ENCODE peak calls at places on chromosomes 5 and 9, in eight cellular contexts. D is stimulated activated CD8-positive, alpha-beta memory T cell treated with anti-CD3 and anti-CD28 coated beads, Interleukin-12 subunit alpha, Interleukin-12 subunit beta, amount 100 ng/mL, for 4 hours; L is substantia nigra; M is HEK293T; K is choroid plexus epithelial cell; A is GM23248; R is RPMI8226; P is esophagus squamous epithelium. F is an unnamed sample.

GRCh38 chr5:103519550-103519949 is 43.0 kb downstream of the NUDT12 start:
- DNase-seq in M (peak; percentile 11), R (no peak), D (no peak), A (peak; percentile 39), P (no peak), L (no peak), K (peak; percentile 67), F (no peak)

GRCh38 chr9:110446171-110446570 is 108.5 kb upstream of the TXNDC8 start:
- DNase-seq in D (no peak), P (no peak), L (no peak), M (no peak), K (peak; percentile 8), A (peak; percentile 14), R (no peak), F (no peak)

GRCh38 chr5:40404613-40405012 is 275.1 kb upstream of the PTGER4 start:
- DNase-seq in A (no peak), R (no peak), M (no peak), L (no peak), P (no peak), K (no peak), D (no peak), F (no peak)

GRCh38 chr5:36013182-36013581 is 22.0 kb upstream of the UGT3A1 start:
- DNase-seq in K (no peak), P (no peak), D (no peak), A (no peak), L (no peak), R (no peak), M (no peak), F (no peak)

GRCh38 chr9:116693233-116693731 is 6.2 kb downstream of the TRIM32 start:
- DNase-seq in D (no peak), K (peak; percentile 62), R (no peak), L (no peak), P (no peak), M (no peak), A (peak; percentile 72), F (no peak)

GRCh38 chr9:21996438-21996837 is 1.8 kb downstream of the CDKN2B-AS1 start:
- DNase-seq in L (no peak), K (peak; percentile 27), P (no peak), A (no peak), D (no peak), M (peak; percentile 40), R (no peak), F (no peak)

GRCh38 chr5:142994242-142994641 is 224.1 kb downstream of the ARHGAP26 start:
- DNase-seq in K (no peak), M (no peak), P (no peak), D (no peak), A (no peak), L (no peak), R (no peak), F (no peak)

GRCh38 chr9:135304886-135305285 is 174.7 kb upstream of the PPP1R26 start:
- DNase-seq in D (no peak), P (no peak), K (no peak), A (no peak), R (peak; percentile 1), L (no peak), M (no peak), F (no peak)

GRCh38 chr9:115587310-115587709 is 469.4 kb upstream of the TNC start:
- DNase-seq in L (no peak), D (no peak), A (no peak), R (no peak), M (no peak), K (no peak), P (no peak), F (no peak)

GRCh38 chr9:135804588-135805421 is 102.5 kb downstream of the CAMSAP1 start:
- DNase-seq in K (peak; percentile 11), D (no peak), A (peak; percentile 37), R (no peak), L (no peak), M (no peak), P (no peak), F (no peak)

GRCh38 chr9:130417602-130418001 is 27.2 kb upstream of the ASS1 start:
- DNase-seq in A (no peak), R (peak; percentile 65), P (no peak), D (no peak), L (no peak), M (no peak), K (peak; percentile 26), F (no peak)

GRCh38 chr9:89850633-89851325 is 246.0 kb downstream of the GADD45G start:
- DNase-seq in L (no peak), M (no peak), D (no peak), P (no peak), A (peak; percentile 91), R (no peak), K (no peak), F (no peak)

GRCh38 chr5:173327084-173327947 is 898 bp downstream of the STC2 start:
- DNase-seq in K (peak; percentile 61), R (peak; percentile 45), L (no peak), A (peak; percentile 82), P (no peak), D (no peak), M (peak; percentile 39), F (no peak)

GRCh38 chr9:120877276-120878034 is 467 bp upstream of the PHF19 start:
- DNase-seq in D (peak; percentile 42), R (peak; percentile 87), K (peak; percentile 30), P (no peak), L (peak; percentile 63), M (peak; percentile 71), A (peak; percentile 72), F (peak; percentile 60)

GRCh38 chr5:41524174-41524573 is 13.8 kb upstream of the PLCXD3 start:
- DNase-seq in L (no peak), R (no peak), D (no peak), M (no peak), K (peak; percentile 20), P (no peak), A (peak; percentile 21), F (no peak)

GRCh38 chr5:110785356-110785755 is 46.5 kb downstream of the SLC25A46 start:
- DNase-seq in A (peak; percentile 56), R (no peak), P (no peak), L (no peak), M (no peak), D (no peak), K (peak; percentile 93), F (no peak)

GRCh38 chr9:127122176-127123151 is at the start of gene ANGPTL2:
- DNase-seq in L (peak; percentile 95), P (peak; percentile 30), A (peak; percentile 95), R (peak; percentile 76), K (peak; percentile 87), M (no peak), D (no peak), F (peak; percentile 66)

GRCh38 chr9:68979538-68980314 is 34.2 kb downstream of the PRKACG start:
- DNase-seq in R (no peak), K (no peak), P (no peak), A (no peak), L (no peak), M (no peak), D (no peak), F (no peak)

GRCh38 chr5:175385691-175386360 is 58.2 kb downstream of the DRD1 start:
- DNase-seq in L (no peak), P (no peak), R (no peak), A (no peak), K (peak; percentile 5), M (no peak), D (no peak), F (no peak)

GRCh38 chr5:149729150-149729549 is 960 bp upstream of the PPARGC1B start:
- DNase-seq in D (no peak), L (no peak), R (no peak), A (no peak), K (no peak), M (no peak), P (no peak), F (no peak)

GRCh38 chr5:139403787-139404483 is at the start of gene SPATA24:
- DNase-seq in A (peak; percentile 99), M (peak; percentile 97), L (peak; percentile 99), P (peak; percentile 99), D (peak; percentile 96), R (peak; percentile 98), K (peak; percentile 99), F (peak; percentile 81)

GRCh38 chr5:96459313-96460109 is 26.5 kb upstream of the PCSK1 start:
- DNase-seq in M (no peak), K (no peak), P (no peak), L (no peak), A (no peak), R (no peak), D (no peak), F (no peak)

GRCh38 chr9:89887286-89887685 is 282.5 kb downstream of the GADD45G start:
- DNase-seq in M (no peak), P (no peak), R (no peak), K (no peak), D (no peak), A (no peak), L (no peak), F (no peak)

GRCh38 chr9:113668057-113668456 is 204.5 kb downstream of the RGS3 start:
- DNase-seq in M (no peak), P (no peak), A (peak; percentile 75), D (no peak), K (no peak), R (no peak), L (no peak), F (no peak)

GRCh38 chr5:86108825-86109224 is 508.9 kb upstream of the COX7C start:
- DNase-seq in M (no peak), A (no peak), L (no peak), K (no peak), D (no peak), P (no peak), R (no peak), F (no peak)

GRCh38 chr5:388266-389196 is 54.4 kb upstream of the EXOC3 start:
- DNase-seq in A (no peak), K (no peak), R (no peak), P (no peak), D (no peak), M (no peak), L (no peak), F (no peak)

GRCh38 chr9:135080286-135081263 is 6.9 kb upstream of the OLFM1 start:
- DNase-seq in P (no peak), L (no peak), K (no peak), R (peak; percentile 60), D (no peak), M (no peak), A (no peak), F (no peak)

GRCh38 chr5:446864-447263 is 3.9 kb downstream of the EXOC3 start:
- DNase-seq in P (no peak), L (no peak), M (peak; percentile 58), D (no peak), A (peak; percentile 67), R (peak; percentile 58), K (peak; percentile 68), F (no peak)

GRCh38 chr9:87445646-87446045 is 52.0 kb upstream of the DAPK1 start:
- DNase-seq in M (peak; percentile 68), R (no peak), K (peak; percentile 51), A (peak; percentile 39), L (no peak), D (no peak), P (no peak), F (peak; percentile 9)

GRCh38 chr5:3596261-3596825 is 711 bp downstream of the IRX1 start:
- DNase-seq in D (no peak), K (no peak), L (no peak), M (no peak), R (no peak), A (peak; percentile 78), P (no peak), F (no peak)

GRCh38 chr5:14440598-14441401 is 140.8 kb upstream of the OTULINL start:
- DNase-seq in D (no peak), P (no peak), M (no peak), R (no peak), L (peak; percentile 47), A (peak; percentile 95), K (peak; percentile 97), F (no peak)

GRCh38 chr5:33299621-33300208 is 141.1 kb upstream of the TARS1 start:
- DNase-seq in K (peak; percentile 84), P (no peak), L (no peak), R (no peak), M (peak; percentile 8), D (no peak), A (peak; percentile 83), F (no peak)

GRCh38 chr5:150339841-150340240 is 17.7 kb upstream of the TCOF1 start:
- DNase-seq in L (no peak), D (no peak), K (no peak), A (no peak), P (no peak), M (no peak), R (no peak), F (no peak)

GRCh38 chr5:96702503-96703383 is 40.6 kb downstream of the CAST start:
- DNase-seq in L (peak; percentile 88), R (peak; percentile 73), A (peak; percentile 99), D (peak; percentile 73), K (peak; percentile 97), M (peak; percentile 87), P (peak; percentile 32), F (peak; percentile 87)

F was measured in hypothalamus.